ENCODE peak calls at places on chromosomes 3 and 15, in five cellular contexts. E is brain microvascular endothelial cell; R is CD4-positive, alpha-beta T cell; P is retinal pigment epithelial cell; S is GM20000. I is an unnamed sample.

GRCh38 chr3:189710620-189711388 is 79.6 kb downstream of the TP63 start:
- DNase-seq in S (peak), R (no peak), P (peak), E (peak), I (peak)

GRCh38 chr3:38837358-38837757 is 21.3 kb upstream of the SCN10A start:
- DNase-seq in P (no peak), E (no peak), R (no peak), S (no peak), I (no peak)

GRCh38 chr15:61175024-61175423 is 54.1 kb downstream of the RORA start:
- DNase-seq in R (no peak), S (no peak), P (no peak), E (no peak), I (peak)

GRCh38 chr15:99451484-99451883 is 114.3 kb upstream of the MEF2A start:
- DNase-seq in E (no peak), P (no peak), R (no peak), S (no peak), I (no peak)

GRCh38 chr3:37935756-37936666 is 54.6 kb upstream of the VILL start:
- DNase-seq in P (peak), S (no peak), R (no peak), E (peak), I (peak)

GRCh38 chr3:138184994-138185393 is 2.1 kb upstream of the ARMC8 start:
- DNase-seq in S (no peak), R (no peak), E (no peak), P (no peak), I (no peak)

GRCh38 chr15:66722757-66723540 is 20.9 kb downstream of the SMAD6 start:
- DNase-seq in P (no peak), R (no peak), S (no peak), E (no peak), I (no peak)

GRCh38 chr3:184789314-184789998 is 22.5 kb upstream of the VPS8 start:
- DNase-seq in S (no peak), R (no peak), E (no peak), P (no peak), I (no peak)

GRCh38 chr15:49934487-49934886 is 184.5 kb downstream of the ATP8B4 start:
- DNase-seq in R (no peak), P (no peak), S (no peak), E (no peak), I (no peak)

GRCh38 chr3:33119891-33120290 is 6.1 kb downstream of the CRTAP start:
- DNase-seq in E (no peak), P (no peak), R (no peak), S (no peak), I (no peak)

GRCh38 chr3:128274837-128275236 is 121.6 kb downstream of the EEFSEC start:
- DNase-seq in S (no peak), E (peak), R (no peak), P (no peak), I (peak)

GRCh38 chr3:66831931-66832330 is 166.2 kb upstream of the KBTBD8 start:
- DNase-seq in P (no peak), E (no peak), S (no peak), R (no peak), I (no peak)

GRCh38 chr3:14397531-14397930 is 4.9 kb upstream of the SLC6A6 start:
- DNase-seq in P (no peak), S (peak), E (no peak), R (no peak), I (no peak)

GRCh38 chr15:95439812-95440380 is 890.6 kb upstream of the NR2F2 start:
- DNase-seq in E (no peak), R (no peak), P (peak), S (no peak), I (no peak)

GRCh38 chr3:148190441-148190990 is 507.2 kb upstream of the AGTR1 start:
- DNase-seq in S (no peak), P (no peak), R (no peak), E (no peak), I (no peak)

GRCh38 chr15:26667222-26667988 is 105.5 kb downstream of the GABRB3 start:
- DNase-seq in S (no peak), P (no peak), E (no peak), R (no peak), I (no peak)

GRCh38 chr15:98597666-98598065 is 50.7 kb upstream of the IGF1R start:
- DNase-seq in R (no peak), P (no peak), E (no peak), S (no peak), I (peak)

GRCh38 chr3:32440481-32441350 is 49.1 kb downstream of the CMTM7 start:
- DNase-seq in P (no peak), R (no peak), E (no peak), S (no peak), I (peak)

GRCh38 chr3:57164606-57165573 is at the start of gene IL17RD:
- DNase-seq in S (peak), R (peak), E (peak), P (no peak), I (peak)

GRCh38 chr3:10514407-10515069 is 9.2 kb upstream of the ATP2B2 start:
- DNase-seq in S (no peak), E (no peak), R (no peak), P (no peak), I (no peak)

GRCh38 chr15:66386204-66387123 is at the start of gene MAP2K1:
- DNase-seq in P (peak), S (peak), R (peak), E (peak), I (peak)

GRCh38 chr15:68349173-68349572 is 71.6 kb downstream of the FEM1B start:
- DNase-seq in P (no peak), E (no peak), S (no peak), R (no peak), I (no peak)

GRCh38 chr3:171994646-171995441 is 44.5 kb upstream of the FNDC3B start:
- DNase-seq in R (no peak), S (no peak), P (peak), E (peak), I (peak)

GRCh38 chr3:99637041-99637380 is 1.4 kb upstream of the COL8A1 start:
- DNase-seq in R (no peak), E (peak), S (no peak), P (peak), I (peak)
- TF ChIP-seq CTCF in R (no peak), E (peak), S (no peak), P (peak), I (peak)

GRCh38 chr3:195929452-195929851 is 21.1 kb upstream of the TNK2 start:
- DNase-seq in S (no peak), P (no peak), E (no peak), R (no peak), I (no peak)
- TF ChIP-seq CTCF in S (no peak), P (no peak), E (no peak), R (no peak), I (no peak)

GRCh38 chr15:51982770-51983103 is 11.2 kb upstream of the LEO1 start:
- DNase-seq in R (no peak), P (no peak), S (no peak), E (no peak), I (no peak)

GRCh38 chr15:51982013-51982769 is 10.6 kb upstream of the LEO1 start:
- DNase-seq in S (peak), R (peak), P (peak), E (peak), I (peak)
- TF ChIP-seq CTCF in S (peak), R (peak), P (peak), E (peak), I (peak)

GRCh38 chr15:37208475-37209363 is 108.4 kb upstream of the MEIS2 start:
- DNase-seq in S (no peak), E (no peak), R (no peak), P (no peak), I (no peak)
- TF ChIP-seq CTCF in S (no peak), E (no peak), R (no peak), P (no peak), I (no peak)

GRCh38 chr3:197554562-197555280 is 1.0 kb downstream of the BDH1 start:
- DNase-seq in P (peak), E (peak), S (peak), R (peak), I (peak)
- TF ChIP-seq CTCF in P (peak), E (peak), S (peak), R (peak), I (peak)

DNA sequence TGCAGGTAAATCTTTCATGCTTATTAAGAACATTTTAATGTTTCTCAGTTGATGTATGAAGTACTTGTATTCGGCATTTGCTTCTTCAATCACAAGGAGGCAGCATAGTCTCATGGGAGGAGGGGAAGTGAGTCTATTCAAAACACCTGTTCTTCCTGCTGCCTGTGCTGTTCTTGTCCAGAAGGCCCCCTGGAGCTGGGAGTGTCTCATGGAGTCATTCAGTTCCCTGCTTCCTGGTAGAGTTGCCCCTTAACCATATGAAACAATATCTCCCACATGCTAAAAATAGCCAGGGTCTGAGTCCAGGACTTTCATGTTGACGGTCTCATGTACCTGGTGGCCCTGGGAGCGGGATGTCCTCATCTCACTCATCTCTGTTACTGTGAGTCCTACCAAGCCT is 15.5 kb upstream of the PPP1R2 start:
- DNase-seq in P (no peak), E (peak), S (peak), R (no peak), I (peak)
- TF ChIP-seq CTCF in P (peak), E (peak), S (peak), R (peak), I (peak)